ENCODE peak calls at places on chromosome 17, in six cellular contexts. H is fibroblast of mammary gland, T is uterus, E is GM10248, P is endothelial cell, U is fibroblast of the aortic adventitia. Y is an unnamed sample.

GRCh38 chr17:64507418-64507766 is 615 bp downstream of the CEP95 start:
- DNase-seq in H (peak), T (no peak), E (peak), P (peak), U (peak), Y (no peak)

GRCh38 chr17:39757931-39758873 is 20.5 kb downstream of the GRB7 start:
- DNase-seq in H (no peak), T (no peak), E (peak), P (no peak), U (no peak), Y (no peak)

GRCh38 chr17:31678431-31678830 is 180.6 kb downstream of the COPRS start:
- DNase-seq in H (peak), T (no peak), E (no peak), P (no peak), U (peak), Y (no peak)

GRCh38 chr17:83193336-83194188 is 114.2 kb downstream of the METRNL start:
- DNase-seq in H (peak), T (peak), E (no peak), P (no peak), U (no peak), Y (no peak)

GRCh38 chr17:73748521-73748920 is 104.3 kb upstream of the SDK2 start:
- DNase-seq in H (no peak), T (no peak), E (no peak), P (no peak), U (no peak), Y (no peak)

GRCh38 chr17:3796110-3796821 is 4.7 kb downstream of the ITGAE start:
- DNase-seq in H (no peak), T (no peak), E (peak), P (no peak), U (no peak), Y (no peak)

GRCh38 chr17:29977836-29978235 is 36.4 kb downstream of the EFCAB5 start:
- DNase-seq in H (peak), T (no peak), E (no peak), P (no peak), U (peak), Y (peak)

GRCh38 chr17:72102366-72102765 is 18.5 kb upstream of the SOX9 start:
- DNase-seq in H (no peak), T (no peak), E (no peak), P (no peak), U (no peak), Y (no peak)

GRCh38 chr17:81419333-81419885 is 24.2 kb downstream of the BAHCC1 start:
- DNase-seq in H (peak), T (peak), E (no peak), P (no peak), U (peak), Y (peak)

GRCh38 chr17:68766640-68767039 is 165.5 kb upstream of the FAM20A start:
- DNase-seq in H (no peak), T (no peak), E (no peak), P (no peak), U (no peak), Y (no peak)

GRCh38 chr17:2266045-2266864 is 37.3 kb downstream of the SMG6 start:
- DNase-seq in H (no peak), T (no peak), E (peak), P (no peak), U (no peak), Y (no peak)

GRCh38 chr17:38748329-38749221 is at the start of gene PCGF2:
- DNase-seq in H (peak), T (peak), E (no peak), P (peak), U (peak), Y (peak)

GRCh38 chr17:74359916-74360315 is 1.8 kb downstream of the BTBD17 start:
- DNase-seq in H (no peak), T (no peak), E (no peak), P (no peak), U (no peak), Y (no peak)

GRCh38 chr17:82985436-82985820 is 94.0 kb upstream of the METRNL start:
- DNase-seq in H (no peak), T (no peak), E (no peak), P (no peak), U (no peak), Y (no peak)

GRCh38 chr17:34584805-34585416 is 5.5 kb downstream of the TMEM132E start:
- DNase-seq in H (peak), T (no peak), E (no peak), P (no peak), U (peak), Y (no peak)

GRCh38 chr17:6853764-6854442 is 22.4 kb upstream of the TEKT1 start:
- DNase-seq in H (no peak), T (no peak), E (peak), P (peak), U (no peak), Y (no peak)

GRCh38 chr17:47725446-47726109 is 7.5 kb upstream of the TBX21 start:
- DNase-seq in H (no peak), T (no peak), E (no peak), P (no peak), U (no peak), Y (no peak)
- TF ChIP-seq CTCF in H (peak), T (no peak), E (no peak), P (no peak), U (no peak), Y (no peak)

GRCh38 chr17:63495471-63495870 is 18.6 kb downstream of the ACE start:
- DNase-seq in H (no peak), T (no peak), E (no peak), P (no peak), U (no peak), Y (no peak)

GRCh38 chr17:63498621-63499195 is 21.8 kb downstream of the ACE start:
- DNase-seq in H (peak), T (no peak), E (no peak), P (no peak), U (peak), Y (peak)

GRCh38 chr17:63496177-63496576 is 19.3 kb downstream of the ACE start:
- DNase-seq in H (no peak), T (no peak), E (no peak), P (no peak), U (no peak), Y (no peak)

GRCh38 chr17:63496663-63497400 is 20.0 kb downstream of the ACE start:
- DNase-seq in H (no peak), T (no peak), E (no peak), P (no peak), U (no peak), Y (no peak)

DNA sequence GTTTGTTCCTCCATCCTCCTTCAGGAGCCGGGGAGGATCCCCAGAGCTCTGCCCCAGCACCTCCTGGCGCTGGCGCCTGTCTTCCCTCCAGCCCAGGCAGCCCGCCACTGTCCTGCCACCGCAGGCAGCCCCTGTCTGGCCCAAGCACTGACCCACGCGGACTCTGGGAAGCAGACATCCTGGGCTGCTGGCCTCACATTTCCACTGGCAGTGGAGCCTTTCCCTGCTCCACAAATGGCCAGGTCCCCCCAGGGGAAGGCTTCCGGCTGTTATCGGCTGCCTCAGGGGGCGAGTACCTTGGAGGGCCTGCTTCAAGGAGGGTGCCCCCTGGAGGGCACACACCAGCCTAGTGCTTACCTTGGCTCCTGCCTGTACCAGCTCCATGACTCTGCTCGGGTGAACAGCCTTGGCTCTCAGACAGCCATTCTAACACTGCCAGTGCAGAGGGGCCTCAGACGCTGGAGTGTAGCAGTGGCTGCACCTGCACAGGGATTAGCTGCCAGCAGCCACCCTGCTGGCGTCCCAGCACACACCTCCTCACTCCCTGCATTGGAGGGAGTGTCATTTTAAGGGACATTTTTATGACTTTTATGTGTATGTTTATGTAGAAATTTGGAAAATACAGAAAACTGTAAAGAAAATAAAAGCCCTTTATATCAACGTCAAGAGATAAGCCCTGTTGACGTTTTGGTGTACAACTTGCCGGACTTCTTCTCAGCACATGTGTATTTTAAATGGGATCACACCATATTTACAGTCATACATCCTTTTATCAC is 21.0 kb downstream of the ACE start:
- DNase-seq in H (peak), T (no peak), E (no peak), P (peak), U (no peak), Y (no peak)
- TF ChIP-seq CTCF in H (no peak), T (no peak), E (no peak), P (peak), U (no peak), Y (peak)

GRCh38 chr17:44266402-44267164 is 1.4 kb downstream of the SLC4A1 start:
- DNase-seq in H (peak), T (no peak), E (no peak), P (no peak), U (peak), Y (no peak)
- TF ChIP-seq CTCF in H (no peak), T (no peak), E (no peak), P (no peak), U (no peak), Y (no peak)

DNA sequence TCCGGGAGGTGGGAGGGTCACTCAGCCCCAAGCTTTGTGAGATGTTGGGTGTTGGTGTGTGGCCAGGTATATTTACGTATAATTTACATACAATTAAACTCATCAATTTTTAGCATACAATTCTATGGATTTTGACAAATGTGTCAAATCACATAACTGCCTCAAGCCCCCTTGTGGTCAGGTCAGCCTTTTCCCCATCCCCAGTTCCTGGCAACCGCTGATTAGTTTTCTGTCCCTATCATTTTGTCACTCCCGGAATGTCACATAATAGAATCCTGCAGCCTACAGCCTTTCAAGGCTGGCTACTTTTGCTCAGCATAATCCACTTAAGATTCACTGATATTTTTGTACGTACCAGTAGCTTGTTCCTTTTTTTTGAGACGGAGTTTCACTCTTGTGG is 19.4 kb upstream of the RAI1 start:
- DNase-seq in H (no peak), T (no peak), E (no peak), P (no peak), U (no peak), Y (no peak)
- TF ChIP-seq CTCF in H (no peak), T (no peak), E (no peak), P (peak), U (no peak), Y (no peak)

Y was measured in AG09319.